ENCODE peak calls at places on chromosomes 11 and 22, in six cellular contexts. P, W, Y, R, H and T are unnamed samples.

GRCh38 chr22:36617694-36618522 is 85.6 kb downstream of the CACNG2 start:
- DNase-seq in P (no peak), W (no peak), Y (no peak), R (no peak), H (no peak), T (no peak)

GRCh38 chr22:37643225-37643847 is 3.9 kb downstream of the SH3BP1 start:
- DNase-seq in P (peak; percentile 86), W (peak; percentile 93), Y (peak; percentile 91), R (peak; percentile 88), H (peak; percentile 77), T (peak; percentile 75)

GRCh38 chr11:15519911-15520310 is 405.2 kb downstream of the INSC start:
- DNase-seq in P (no peak), W (no peak), Y (no peak), R (no peak), H (no peak), T (no peak)

GRCh38 chr22:24583221-24583971 is 9.5 kb downstream of the LRRC75B start:
- DNase-seq in P (no peak), W (no peak), Y (no peak), R (no peak), H (no peak), T (no peak)

GRCh38 chr11:61968758-61969390 is 1.4 kb upstream of the FTH1 start:
- DNase-seq in P (no peak), W (no peak), Y (peak; percentile 11), R (no peak), H (no peak), T (no peak)

GRCh38 chr22:46582281-46582811 is 37.8 kb upstream of the GRAMD4 start:
- DNase-seq in P (no peak), W (no peak), Y (peak; percentile 77), R (no peak), H (no peak), T (no peak)

GRCh38 chr11:22792497-22792896 is 37.1 kb downstream of the SVIP start:
- DNase-seq in P (no peak), W (no peak), Y (no peak), R (no peak), H (no peak), T (no peak)

GRCh38 chr22:30984317-30984716 is 15.3 kb downstream of the TUG1 start:
- DNase-seq in P (no peak), W (no peak), Y (no peak), R (no peak), H (no peak), T (no peak)

GRCh38 chr11:68959465-68960298 is 21.1 kb downstream of the MRGPRD start:
- DNase-seq in P (no peak), W (no peak), Y (no peak), R (no peak), H (no peak), T (no peak)

GRCh38 chr11:134667175-134667500 is 255.1 kb upstream of the B3GAT1 start:
- DNase-seq in P (no peak), W (no peak), Y (no peak), R (no peak), H (no peak), T (no peak)

GRCh38 chr11:111939836-111940604 is 2.9 kb downstream of the DIXDC1 start:
- DNase-seq in P (no peak), W (no peak), Y (no peak), R (peak; percentile 34), H (no peak), T (no peak)

GRCh38 chr11:69215784-69216415 is 60.2 kb downstream of the SMIM38 start:
- DNase-seq in P (no peak), W (no peak), Y (peak; percentile 27), R (no peak), H (no peak), T (no peak)

GRCh38 chr11:36817336-36817965 is 219.4 kb upstream of the RAG2 start:
- DNase-seq in P (no peak), W (no peak), Y (no peak), R (no peak), H (no peak), T (no peak)

GRCh38 chr11:34351687-34352469 is 5.9 kb downstream of the ABTB2 start:
- DNase-seq in P (no peak), W (no peak), Y (no peak), R (no peak), H (no peak), T (no peak)